ENCODE peak calls at places on chromosomes 6 and 20, in four cellular contexts. E is IMR-90, A is GM12878, O is K562. M is an unnamed sample. For H3K9me3, the result is how much of the 10 kb centered on the place peaks cover.

GRCh38 chr20:49575551-49576060 is 7.7 kb upstream of the PTGIS start:
- DNase-seq in O (no peak), A (no peak), E (no peak), M (no peak)

GRCh38 chr6:93790976-93791375 is 371.6 kb upstream of the EPHA7 start:
- DNase-seq in A (no peak), O (no peak), E (no peak), M (no peak)

GRCh38 chr20:25054995-25055629 is 2.8 kb downstream of the ACSS1 start:
- DNase-seq in E (peak), O (peak), A (no peak), M (no peak)

GRCh38 chr20:55365745-55366144 is 639.6 kb downstream of the CBLN4 start:
- DNase-seq in O (no peak), A (no peak), E (no peak), M (no peak)

GRCh38 chr6:2220154-2220553 is 25.3 kb downstream of the GMDS start:
- DNase-seq in O (no peak), E (no peak), A (no peak), M (no peak)

GRCh38 chr20:18465536-18466200 is 1.2 kb downstream of the DZANK1 start:
- DNase-seq in O (no peak), A (peak), E (no peak), M (no peak)

GRCh38 chr20:17797579-17797978 is 97.8 kb downstream of the BANF2 start:
- DNase-seq in O (no peak), E (no peak), A (no peak), M (no peak)

GRCh38 chr6:170344631-170345576 is 38.3 kb downstream of the FAM120B start:
- DNase-seq in A (peak), E (peak), O (no peak), M (peak)

GRCh38 chr20:50980851-50981713 is 22.5 kb downstream of the MOCS3 start:
- DNase-seq in O (peak), E (peak), A (peak), M (peak)

GRCh38 chr20:33233129-33233774 is 2.5 kb upstream of the BPIFA1 start:
- DNase-seq in O (no peak), E (no peak), A (no peak), M (no peak)

GRCh38 chr20:46520976-46521579 is 7.7 kb upstream of the ZNF334 start:
- DNase-seq in O (peak), A (peak), E (peak), M (peak)

GRCh38 chr6:108359901-108360882 is 65.3 kb downstream of the AFG1L start:
- DNase-seq in O (no peak), E (peak), A (no peak), M (no peak)

GRCh38 chr6:74087898-74088297 is 391.9 kb downstream of the CD109 start:
- DNase-seq in O (no peak), A (no peak), E (peak), M (peak)

GRCh38 chr6:1524040-1524480 is 85.7 kb upstream of the FOXC1 start:
- DNase-seq in A (no peak), E (peak), O (peak), M (peak)

GRCh38 chr6:48626421-48626820 is 515.4 kb upstream of the PTCHD4 start:
- DNase-seq in A (no peak), O (no peak), E (no peak), M (no peak)

GRCh38 chr6:144095134-144096002 is at the start of gene SF3B5:
- DNase-seq in O (peak), A (peak), E (peak), M (peak)

GRCh38 chr20:34983089-34983820 is 27.6 kb downstream of the MYH7B start:
- DNase-seq in A (no peak), O (no peak), E (no peak), M (no peak)

GRCh38 chr20:44010162-44010704 is 95.6 kb downstream of the TOX2 start:
- DNase-seq in E (no peak), O (peak), A (no peak), M (no peak)

GRCh38 chr20:61959301-61959700 is 106.4 kb downstream of the TAF4 start:
- DNase-seq in E (no peak), A (no peak), O (peak), M (no peak)

GRCh38 chr20:59792300-59792699 is 141.1 kb downstream of the SYCP2 start:
- DNase-seq in A (no peak), E (no peak), O (no peak), M (no peak)

GRCh38 chr20:16759161-16759523 is 11.0 kb downstream of the OTOR start:
- DNase-seq in O (no peak), A (no peak), E (no peak), M (no peak)

GRCh38 chr6:116439572-116439971 is 21.6 kb upstream of the CALHM6 start:
- DNase-seq in E (peak), O (no peak), A (no peak), M (no peak)

GRCh38 chr6:126076992-126077664 is 90.8 kb downstream of the TRMT11 start:
- DNase-seq in A (no peak), O (no peak), E (no peak), M (no peak)

GRCh38 chr6:157430834-157431233 is 49.8 kb downstream of the ZDHHC14 start:
- DNase-seq in A (no peak), E (no peak), O (no peak), M (no peak)

GRCh38 chr6:30752164-30752927 is 8.0 kb upstream of the IER3 start:
- DNase-seq in A (no peak), E (peak), O (no peak), M (peak)

GRCh38 chr6:51025082-51025777 is 206.6 kb downstream of the TFAP2B start:
- DNase-seq in A (no peak), O (peak), E (peak), M (no peak)

GRCh38 chr20:48750941-48751620 is 76.7 kb downstream of the PREX1 start:
- DNase-seq in E (no peak), A (no peak), O (no peak), M (peak)

GRCh38 chr20:50694379-50695143 is 3.2 kb upstream of the RIPOR3 start:
- DNase-seq in E (peak), O (no peak), A (no peak), M (no peak)

GRCh38 chr6:20826378-20826777 is 292.1 kb downstream of the CDKAL1 start:
- DNase-seq in O (no peak), A (no peak), E (peak), M (peak)

GRCh38 chr6:558959-559358 is 97.9 kb downstream of the HUS1B start:
- DNase-seq in A (no peak), O (no peak), E (no peak), M (no peak)

GRCh38 chr6:64224819-64225218 is 589.2 kb downstream of the PHF3 start:
- DNase-seq in E (peak), O (no peak), A (no peak), M (no peak)

GRCh38 chr20:10906830-10907229 is 233.0 kb upstream of the JAG1 start:
- DNase-seq in E (peak), O (no peak), A (no peak), M (no peak)

GRCh38 chr6:92534109-92534508 is 885.2 kb downstream of the EPHA7 start:
- DNase-seq in A (no peak), O (no peak), E (no peak), M (no peak)

GRCh38 chr20:24747015-24747712 is 201.9 kb upstream of the CST7 start:
- DNase-seq in O (no peak), E (no peak), A (no peak), M (no peak)

GRCh38 chr6:78810146-78810545 is 57.2 kb upstream of the IRAK1BP1 start:
- DNase-seq in A (no peak), O (no peak), E (peak), M (peak)

GRCh38 chr6:10692965-10693538 is 1.4 kb downstream of the C6orf52 start:
- DNase-seq in O (no peak), A (no peak), E (no peak), M (no peak)

GRCh38 chr6:155328074-155328538 is 13.8 kb upstream of the TFB1M start:
- DNase-seq in O (no peak), E (no peak), A (no peak), M (no peak)
- H3K9ac ChIP-seq in O (no peak), E (no peak), A (no peak), M (no peak)

GRCh38 chr6:26578741-26579140 is 18.0 kb upstream of the ABT1 start:
- DNase-seq in E (no peak), O (no peak), A (no peak), M (no peak)
- H3K9me3 ChIP-seq in E (under half), O (under half), A (under half), M (under half)

GRCh38 chr6:168822376-168822775 is 381.4 kb downstream of the SMOC2 start:
- DNase-seq in E (no peak), A (no peak), O (no peak), M (no peak)
- TF ChIP-seq FOS in E (no peak), A (no peak), O (no peak), M (no peak)

GRCh38 chr6:36360241-36361054 is 23.8 kb upstream of the BNIP5 start:
- DNase-seq in A (no peak), E (peak), O (peak), M (peak)
- H3K9ac ChIP-seq in A (peak), E (no peak), O (no peak), M (no peak)

DNA sequence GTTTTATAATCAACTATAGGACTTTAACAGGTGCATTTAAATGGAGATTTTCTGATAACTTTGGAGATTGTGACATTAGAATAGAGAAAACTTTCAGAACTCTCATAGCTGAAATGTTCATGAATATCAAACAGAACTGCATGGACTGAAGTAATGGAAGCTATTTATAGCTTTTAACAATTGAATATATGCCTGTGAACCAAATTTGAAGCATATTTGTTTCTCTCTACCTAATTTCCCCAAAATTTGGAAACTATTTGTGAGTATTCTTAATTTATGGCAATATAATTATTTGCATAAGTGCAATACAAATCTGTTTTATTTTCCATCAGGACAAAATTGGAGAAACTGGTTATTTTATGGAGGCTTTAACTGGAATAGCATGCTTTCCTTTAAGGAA is 96.6 kb downstream of the PLG start:
- DNase-seq in E (no peak), O (no peak), A (no peak), M (no peak)
- H3K9me3 ChIP-seq in E (under half), O (under half), A (under half), M (under half)

GRCh38 chr6:134529921-134530320 is 212.0 kb upstream of the SGK1 start:
- DNase-seq in A (no peak), O (no peak), E (peak), M (no peak)
- TF ChIP-seq FOS in A (no peak), O (no peak), E (no peak), M (no peak)